ENCODE peak calls at places on chromosome 3, in nine cellular contexts. One of them, this sample, is unnamed. For H3K4me1, the result is how much of the 10 kb centered on the place peaks cover.

GRCh38 chr3:116939091-116939490 is 229.5 kb downstream of the TUSC7 start:
- DNase-seq in CD8-positive, alpha-beta T cell: no peak
- DNase-seq in pancreas: no peak
- DNase-seq in NT2/D1: no peak
- DNase-seq in heart left ventricle: no peak
- DNase-seq in Peyer's patch: no peak
- DNase-seq in psoas muscle: no peak
- DNase-seq in tibial nerve: no peak
- DNase-seq in cardiac muscle cell: no peak
- DNase-seq in this sample: no peak

GRCh38 chr3:124772081-124772831 is 42.0 kb downstream of the UMPS start:
- DNase-seq in CD8-positive, alpha-beta T cell: no peak
- DNase-seq in pancreas: no peak
- DNase-seq in NT2/D1: no peak
- DNase-seq in heart left ventricle: peak
- DNase-seq in Peyer's patch: no peak
- DNase-seq in psoas muscle: no peak
- DNase-seq in tibial nerve: no peak
- DNase-seq in cardiac muscle cell: peak
- DNase-seq in this sample: no peak

GRCh38 chr3:149026718-149027117 is 35.4 kb downstream of the GYG1 start:
- DNase-seq in CD8-positive, alpha-beta T cell: no peak
- DNase-seq in pancreas: no peak
- DNase-seq in NT2/D1: no peak
- DNase-seq in heart left ventricle: no peak
- DNase-seq in Peyer's patch: no peak
- DNase-seq in psoas muscle: no peak
- DNase-seq in tibial nerve: no peak
- DNase-seq in cardiac muscle cell: no peak
- DNase-seq in this sample: no peak

GRCh38 chr3:38011111-38011510 is 18.3 kb downstream of the PLCD1 start:
- DNase-seq in CD8-positive, alpha-beta T cell: no peak
- DNase-seq in pancreas: peak
- DNase-seq in NT2/D1: no peak
- DNase-seq in heart left ventricle: peak
- DNase-seq in Peyer's patch: no peak
- DNase-seq in psoas muscle: no peak
- DNase-seq in tibial nerve: no peak
- DNase-seq in cardiac muscle cell: no peak
- DNase-seq in this sample: no peak

GRCh38 chr3:127208483-127209100 is 15.7 kb downstream of the PRR23E start:
- DNase-seq in CD8-positive, alpha-beta T cell: no peak
- DNase-seq in pancreas: no peak
- DNase-seq in NT2/D1: no peak
- DNase-seq in heart left ventricle: no peak
- DNase-seq in Peyer's patch: no peak
- DNase-seq in psoas muscle: no peak
- DNase-seq in tibial nerve: no peak
- DNase-seq in cardiac muscle cell: no peak
- DNase-seq in this sample: no peak

GRCh38 chr3:128849776-128850542 is 29.5 kb upstream of the ACAD9 start:
- DNase-seq in CD8-positive, alpha-beta T cell: no peak
- DNase-seq in pancreas: no peak
- DNase-seq in NT2/D1: no peak
- DNase-seq in heart left ventricle: no peak
- DNase-seq in Peyer's patch: no peak
- DNase-seq in psoas muscle: no peak
- DNase-seq in tibial nerve: no peak
- DNase-seq in cardiac muscle cell: peak
- DNase-seq in this sample: no peak

GRCh38 chr3:113844622-113845222 is 6.1 kb downstream of the GRAMD1C start:
- DNase-seq in CD8-positive, alpha-beta T cell: no peak
- DNase-seq in pancreas: no peak
- DNase-seq in NT2/D1: no peak
- DNase-seq in heart left ventricle: no peak
- DNase-seq in Peyer's patch: no peak
- DNase-seq in psoas muscle: no peak
- DNase-seq in tibial nerve: no peak
- DNase-seq in cardiac muscle cell: peak
- DNase-seq in this sample: peak

GRCh38 chr3:108159128-108159527 is 63.1 kb downstream of the IFT57 start:
- DNase-seq in CD8-positive, alpha-beta T cell: no peak
- DNase-seq in pancreas: no peak
- DNase-seq in NT2/D1: no peak
- DNase-seq in heart left ventricle: no peak
- DNase-seq in Peyer's patch: no peak
- DNase-seq in psoas muscle: no peak
- DNase-seq in tibial nerve: no peak
- DNase-seq in cardiac muscle cell: peak
- DNase-seq in this sample: no peak

GRCh38 chr3:30642715-30643361 is 36.4 kb downstream of the TGFBR2 start:
- DNase-seq in CD8-positive, alpha-beta T cell: no peak
- DNase-seq in pancreas: no peak
- DNase-seq in NT2/D1: no peak
- DNase-seq in heart left ventricle: no peak
- DNase-seq in Peyer's patch: no peak
- DNase-seq in psoas muscle: no peak
- DNase-seq in tibial nerve: no peak
- DNase-seq in cardiac muscle cell: no peak
- DNase-seq in this sample: no peak

GRCh38 chr3:160704006-160704405 is 27.0 kb downstream of the ARL14 start:
- DNase-seq in CD8-positive, alpha-beta T cell: no peak
- DNase-seq in pancreas: no peak
- DNase-seq in NT2/D1: no peak
- DNase-seq in heart left ventricle: no peak
- DNase-seq in Peyer's patch: no peak
- DNase-seq in psoas muscle: no peak
- DNase-seq in tibial nerve: no peak
- DNase-seq in cardiac muscle cell: no peak
- DNase-seq in this sample: no peak

GRCh38 chr3:30492581-30493192 is 113.7 kb upstream of the TGFBR2 start:
- DNase-seq in CD8-positive, alpha-beta T cell: no peak
- DNase-seq in pancreas: no peak
- DNase-seq in NT2/D1: no peak
- DNase-seq in heart left ventricle: no peak
- DNase-seq in Peyer's patch: no peak
- DNase-seq in psoas muscle: no peak
- DNase-seq in tibial nerve: no peak
- DNase-seq in cardiac muscle cell: peak
- DNase-seq in this sample: no peak

GRCh38 chr3:115862824-115863223 is 239.5 kb downstream of the GAP43 start:
- DNase-seq in CD8-positive, alpha-beta T cell: no peak
- DNase-seq in pancreas: no peak
- DNase-seq in NT2/D1: peak
- DNase-seq in heart left ventricle: no peak
- DNase-seq in Peyer's patch: no peak
- DNase-seq in psoas muscle: no peak
- DNase-seq in tibial nerve: no peak
- DNase-seq in cardiac muscle cell: no peak
- DNase-seq in this sample: no peak

GRCh38 chr3:157618075-157618760 is 115.0 kb upstream of the VEPH1 start:
- DNase-seq in CD8-positive, alpha-beta T cell: no peak
- DNase-seq in pancreas: no peak
- DNase-seq in NT2/D1: peak
- DNase-seq in heart left ventricle: no peak
- DNase-seq in Peyer's patch: no peak
- DNase-seq in psoas muscle: no peak
- DNase-seq in tibial nerve: no peak
- DNase-seq in cardiac muscle cell: peak
- DNase-seq in this sample: peak

GRCh38 chr3:42247576-42248027 is 18.4 kb downstream of the CCK start:
- DNase-seq in CD8-positive, alpha-beta T cell: peak
- DNase-seq in pancreas: peak
- DNase-seq in NT2/D1: peak
- DNase-seq in heart left ventricle: no peak
- DNase-seq in Peyer's patch: peak
- DNase-seq in psoas muscle: no peak
- DNase-seq in tibial nerve: no peak
- DNase-seq in cardiac muscle cell: peak
- DNase-seq in this sample: peak

GRCh38 chr3:184260571-184261269 is 633 bp downstream of the CAMK2N2 start:
- DNase-seq in CD8-positive, alpha-beta T cell: no peak
- DNase-seq in pancreas: peak
- DNase-seq in NT2/D1: no peak
- DNase-seq in heart left ventricle: no peak
- DNase-seq in Peyer's patch: no peak
- DNase-seq in psoas muscle: no peak
- DNase-seq in tibial nerve: no peak
- DNase-seq in cardiac muscle cell: no peak
- DNase-seq in this sample: no peak

GRCh38 chr3:138059261-138059660 is 49.3 kb downstream of the CLDN18 start:
- DNase-seq in CD8-positive, alpha-beta T cell: no peak
- DNase-seq in pancreas: no peak
- DNase-seq in NT2/D1: no peak
- DNase-seq in heart left ventricle: peak
- DNase-seq in Peyer's patch: no peak
- DNase-seq in psoas muscle: no peak
- DNase-seq in tibial nerve: no peak
- DNase-seq in cardiac muscle cell: no peak
- DNase-seq in this sample: no peak

GRCh38 chr3:69013256-69014021 is at the start of gene EOGT:
- DNase-seq in CD8-positive, alpha-beta T cell: peak
- DNase-seq in pancreas: peak
- DNase-seq in NT2/D1: peak
- DNase-seq in heart left ventricle: peak
- DNase-seq in Peyer's patch: peak
- DNase-seq in psoas muscle: peak
- DNase-seq in tibial nerve: peak
- DNase-seq in cardiac muscle cell: peak
- DNase-seq in this sample: peak
- H3K4me1 ChIP-seq in CD8-positive, alpha-beta T cell: under half
- H3K4me1 ChIP-seq in pancreas: under half
- H3K4me1 ChIP-seq in NT2/D1: under half
- H3K4me1 ChIP-seq in heart left ventricle: under half
- H3K4me1 ChIP-seq in Peyer's patch: under half
- H3K4me1 ChIP-seq in psoas muscle: under half
- H3K4me1 ChIP-seq in tibial nerve: under half
- H3K4me1 ChIP-seq in cardiac muscle cell: under half
- H3K4me1 ChIP-seq in this sample: under half

DNA sequence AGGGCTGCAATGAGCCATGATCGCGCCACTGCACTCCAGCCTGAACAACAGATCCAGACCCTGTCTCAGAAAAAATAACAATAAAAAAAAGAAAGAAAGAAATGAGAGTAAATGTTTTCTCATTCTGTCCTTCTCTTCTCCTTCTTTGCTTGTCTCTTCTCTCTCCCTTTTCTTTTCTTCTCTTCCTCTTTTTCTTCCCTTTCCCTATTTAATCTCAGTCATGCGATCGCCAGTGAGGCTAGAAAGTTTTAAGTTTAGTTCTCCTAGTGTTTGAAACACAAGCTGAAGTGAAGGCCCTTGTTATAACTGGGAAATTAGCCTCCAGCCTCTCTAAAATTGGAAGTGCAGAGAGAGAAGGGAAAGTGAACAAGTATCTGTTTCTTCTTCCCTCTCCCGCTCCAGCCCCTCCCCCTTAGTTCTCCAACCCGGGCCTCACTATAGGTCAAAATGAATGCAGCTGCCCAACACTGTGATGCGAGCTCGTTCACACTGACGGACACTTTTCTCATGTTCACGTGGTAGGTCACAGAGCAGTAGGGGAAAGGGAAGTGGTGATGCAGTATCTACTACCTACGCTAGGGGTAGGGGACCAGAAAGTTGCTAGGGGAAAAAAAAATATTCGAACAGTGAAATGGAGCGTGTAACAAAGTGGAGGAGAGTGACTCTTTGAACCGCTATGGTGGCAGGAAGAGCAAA is 23.4 kb upstream of the TSC22D2 start:
- DNase-seq in CD8-positive, alpha-beta T cell: peak
- DNase-seq in pancreas: no peak
- DNase-seq in NT2/D1: no peak
- DNase-seq in heart left ventricle: peak
- DNase-seq in Peyer's patch: peak
- DNase-seq in psoas muscle: peak
- DNase-seq in tibial nerve: no peak
- DNase-seq in cardiac muscle cell: peak
- DNase-seq in this sample: no peak
- H3K4me3 ChIP-seq in CD8-positive, alpha-beta T cell: peak
- H3K4me3 ChIP-seq in pancreas: no peak
- H3K4me3 ChIP-seq in NT2/D1: no peak
- H3K4me3 ChIP-seq in heart left ventricle: no peak
- H3K4me3 ChIP-seq in Peyer's patch: no peak
- H3K4me3 ChIP-seq in psoas muscle: no peak
- H3K4me3 ChIP-seq in tibial nerve: peak
- H3K4me3 ChIP-seq in cardiac muscle cell: no peak
- H3K4me3 ChIP-seq in this sample: no peak

DNA sequence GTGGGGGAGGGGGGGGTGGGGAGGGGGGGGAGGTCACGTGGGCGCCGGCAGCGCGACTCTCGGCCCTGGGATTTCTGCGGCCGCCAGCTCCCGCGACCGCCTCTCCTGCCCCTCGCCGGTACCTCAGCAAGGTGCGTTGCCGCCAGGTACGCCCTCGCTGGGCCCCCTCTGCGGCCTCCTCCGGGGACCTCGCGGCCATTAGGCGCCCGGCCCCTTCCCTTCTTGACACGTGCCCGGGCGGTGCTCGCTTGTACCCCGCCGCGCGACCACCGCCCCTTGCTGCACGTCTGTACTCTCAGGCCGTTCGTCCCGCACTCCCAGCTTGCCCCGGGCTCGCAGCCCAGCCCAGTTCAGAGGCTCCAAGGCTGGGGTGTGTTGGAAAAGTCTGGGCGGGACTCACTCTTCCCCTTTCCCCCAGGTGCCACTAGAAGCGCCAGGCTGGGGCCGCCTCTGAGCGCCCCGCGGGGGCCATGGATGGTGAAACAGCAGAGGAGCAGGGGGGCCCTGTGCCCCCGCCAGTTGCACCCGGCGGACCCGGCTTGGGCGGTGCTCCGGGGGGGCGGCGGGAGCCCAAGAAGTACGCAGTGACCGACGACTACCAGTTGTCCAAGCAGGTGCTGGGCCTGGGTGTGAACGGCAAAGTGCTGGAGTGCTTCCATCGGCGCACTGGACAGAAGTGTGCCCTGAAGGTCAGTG is at the start of gene MAPKAPK3:
- DNase-seq in CD8-positive, alpha-beta T cell: no peak
- DNase-seq in pancreas: peak
- DNase-seq in NT2/D1: no peak
- DNase-seq in heart left ventricle: peak
- DNase-seq in Peyer's patch: peak
- DNase-seq in psoas muscle: peak
- DNase-seq in tibial nerve: no peak
- DNase-seq in cardiac muscle cell: peak
- DNase-seq in this sample: peak
- H3K4me1 ChIP-seq in CD8-positive, alpha-beta T cell: half or more
- H3K4me1 ChIP-seq in pancreas: under half
- H3K4me1 ChIP-seq in NT2/D1: under half
- H3K4me1 ChIP-seq in heart left ventricle: half or more
- H3K4me1 ChIP-seq in Peyer's patch: under half
- H3K4me1 ChIP-seq in psoas muscle: under half
- H3K4me1 ChIP-seq in tibial nerve: under half
- H3K4me1 ChIP-seq in cardiac muscle cell: under half
- H3K4me1 ChIP-seq in this sample: under half

DNA sequence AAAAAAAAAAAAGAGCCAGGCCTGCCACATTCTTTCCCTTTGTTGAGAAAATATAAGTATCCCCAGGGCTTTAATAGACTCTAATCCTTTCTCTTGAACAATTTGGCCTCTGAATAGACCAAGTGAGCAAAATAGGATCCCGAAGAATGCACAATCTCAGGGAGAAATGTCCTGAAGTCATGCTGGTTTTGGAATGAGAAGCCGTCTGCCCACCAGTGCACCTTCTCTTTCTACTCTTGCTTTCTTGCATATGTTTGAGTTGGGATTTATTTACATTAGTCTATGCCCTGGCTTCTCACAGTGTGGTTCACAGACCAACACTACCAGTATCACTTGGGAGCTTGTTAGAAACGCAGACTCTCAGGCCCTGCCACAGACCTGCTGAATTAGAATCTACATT is 153.0 kb downstream of the ZNF621 start:
- DNase-seq in CD8-positive, alpha-beta T cell: no peak
- DNase-seq in pancreas: no peak
- DNase-seq in NT2/D1: peak
- DNase-seq in heart left ventricle: no peak
- DNase-seq in Peyer's patch: no peak
- DNase-seq in psoas muscle: no peak
- DNase-seq in tibial nerve: no peak
- DNase-seq in cardiac muscle cell: no peak
- DNase-seq in this sample: no peak
- H3K4me3 ChIP-seq in CD8-positive, alpha-beta T cell: no peak
- H3K4me3 ChIP-seq in pancreas: no peak
- H3K4me3 ChIP-seq in NT2/D1: no peak
- H3K4me3 ChIP-seq in heart left ventricle: no peak
- H3K4me3 ChIP-seq in Peyer's patch: no peak
- H3K4me3 ChIP-seq in psoas muscle: no peak
- H3K4me3 ChIP-seq in tibial nerve: no peak
- H3K4me3 ChIP-seq in cardiac muscle cell: no peak
- H3K4me3 ChIP-seq in this sample: no peak